ENCODE peak calls at places on chromosomes 2 and 18, in nine cellular contexts. B is H1, N is prostate gland, E is A549, C is HCT116, Y is stomach, S is uterus, L is heart left ventricle, Z is body of pancreas. Q is an unnamed sample.

GRCh38 chr18:57831597-57832377 is 28.7 kb upstream of the ATP8B1 start:
- DNase-seq in S (no peak), L (no peak), C (no peak), N (no peak), E (no peak), Z (no peak), Y (no peak), B (no peak), Q (no peak)

GRCh38 chr2:205895981-205896655 is 189.9 kb downstream of the INO80D start:
- DNase-seq in B (no peak), C (no peak), S (no peak), N (no peak), Y (no peak), Z (no peak), L (no peak), E (no peak), Q (no peak)

GRCh38 chr2:42101641-42102605 is 54.1 kb downstream of the PKDCC start:
- DNase-seq in N (no peak), B (no peak), Y (peak), L (peak), C (no peak), Z (peak), E (no peak), S (peak), Q (peak)

GRCh38 chr2:240412211-240412830 is 23.1 kb upstream of the GPC1 start:
- DNase-seq in B (no peak), N (no peak), Z (peak), Y (peak), C (no peak), E (no peak), L (no peak), S (peak), Q (peak)

GRCh38 chr2:54581326-54582039 is 125.4 kb downstream of the SPTBN1 start:
- DNase-seq in E (no peak), Z (no peak), B (no peak), S (no peak), L (no peak), N (no peak), Y (no peak), C (no peak), Q (no peak)

GRCh38 chr18:41721103-41721502 is 233.9 kb upstream of the PIK3C3 start:
- DNase-seq in E (no peak), Z (no peak), Y (no peak), N (no peak), S (no peak), C (no peak), L (no peak), B (no peak), Q (no peak)

GRCh38 chr2:200104015-200104414 is 148.6 kb downstream of the MAIP1 start:
- DNase-seq in S (no peak), N (no peak), Y (no peak), B (no peak), E (no peak), Z (no peak), L (no peak), C (no peak), Q (no peak)

GRCh38 chr2:10780491-10780820 is 32.1 kb downstream of the PDIA6 start:
- DNase-seq in Z (no peak), N (no peak), B (no peak), E (no peak), Y (no peak), L (no peak), C (no peak), S (no peak), Q (no peak)

DNA sequence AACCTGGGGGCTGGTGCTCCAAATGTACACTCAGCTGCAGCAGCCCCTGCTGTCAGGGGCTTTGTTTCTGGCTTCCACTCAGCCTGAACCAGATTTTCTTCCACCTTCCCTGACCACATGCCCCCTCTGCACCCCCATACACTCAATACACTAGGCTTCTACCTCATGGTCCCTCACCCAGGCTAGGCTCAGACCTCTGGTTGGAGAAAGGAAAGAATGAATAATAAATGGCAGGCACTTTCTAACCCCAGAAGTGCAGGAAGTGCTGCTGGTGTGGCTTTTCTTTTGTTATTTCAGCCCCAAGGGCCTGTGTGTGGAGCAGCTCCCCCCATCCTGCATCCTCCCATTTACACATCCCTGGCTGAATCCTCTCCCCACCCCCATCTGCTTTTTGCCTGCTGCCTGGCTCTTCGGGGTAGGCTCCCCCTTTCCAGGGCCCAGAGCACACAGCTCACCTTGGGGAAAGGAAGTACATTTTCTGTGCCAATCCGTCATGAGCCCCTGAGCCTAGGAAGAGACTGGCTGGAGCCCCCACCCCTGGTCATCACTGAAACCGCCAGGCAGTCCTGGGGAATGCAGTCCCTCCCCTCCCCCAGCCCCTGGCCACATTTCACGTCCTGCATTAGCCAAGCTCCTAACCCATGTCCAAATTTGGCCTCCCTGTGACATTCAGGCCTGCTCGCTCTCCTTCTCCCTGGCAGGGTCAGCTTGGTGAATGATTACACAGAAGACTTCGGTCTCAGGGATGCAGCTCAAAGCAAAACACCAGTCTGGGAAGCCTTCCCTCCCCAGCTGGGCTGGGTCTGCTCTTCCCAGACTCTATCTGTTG is 2.6 kb downstream of the DYSF start:
- DNase-seq in N (no peak), C (no peak), S (no peak), Y (no peak), B (no peak), Z (no peak), L (peak), E (no peak), Q (peak)
- TF ChIP-seq POLR2A in N (no peak), C (no peak), S (no peak), Y (no peak), B (no peak), Z (no peak), L (no peak), E (no peak), Q (peak)

GRCh38 chr18:10017048-10017447 is 103.2 kb downstream of the VAPA start:
- DNase-seq in B (no peak), E (no peak), Z (no peak), L (no peak), S (no peak), N (no peak), Y (no peak), C (no peak), Q (no peak)

GRCh38 chr18:10015288-10015701 is 101.5 kb downstream of the VAPA start:
- DNase-seq in E (no peak), N (no peak), Y (no peak), C (no peak), S (no peak), B (no peak), Z (no peak), L (no peak), Q (no peak)

GRCh38 chr18:10013621-10014543 is 100.1 kb downstream of the VAPA start:
- DNase-seq in S (no peak), B (no peak), C (no peak), Z (no peak), L (peak), N (no peak), Y (no peak), E (no peak), Q (no peak)

GRCh38 chr18:10012526-10012925 is 98.7 kb downstream of the VAPA start:
- DNase-seq in L (no peak), Z (no peak), Y (no peak), B (no peak), N (no peak), S (no peak), E (no peak), C (no peak), Q (peak)

GRCh38 chr18:10015941-10016819 is 102.4 kb downstream of the VAPA start:
- DNase-seq in Y (no peak), S (no peak), B (no peak), C (no peak), L (peak), E (no peak), N (no peak), Z (no peak), Q (no peak)
- H3K27ac ChIP-seq in Y (no peak), S (peak), B (no peak), C (no peak), L (peak), E (no peak), N (no peak), Z (no peak), Q (no peak)

GRCh38 chr2:237315170-237315880 is 98.6 kb downstream of the COL6A3 start:
- DNase-seq in E (no peak), N (peak), S (peak), L (peak), B (no peak), C (no peak), Y (peak), Z (peak), Q (peak)
- TF ChIP-seq POLR2A in E (no peak), N (no peak), S (no peak), L (peak), B (no peak), C (no peak), Y (no peak), Z (no peak), Q (no peak)

DNA sequence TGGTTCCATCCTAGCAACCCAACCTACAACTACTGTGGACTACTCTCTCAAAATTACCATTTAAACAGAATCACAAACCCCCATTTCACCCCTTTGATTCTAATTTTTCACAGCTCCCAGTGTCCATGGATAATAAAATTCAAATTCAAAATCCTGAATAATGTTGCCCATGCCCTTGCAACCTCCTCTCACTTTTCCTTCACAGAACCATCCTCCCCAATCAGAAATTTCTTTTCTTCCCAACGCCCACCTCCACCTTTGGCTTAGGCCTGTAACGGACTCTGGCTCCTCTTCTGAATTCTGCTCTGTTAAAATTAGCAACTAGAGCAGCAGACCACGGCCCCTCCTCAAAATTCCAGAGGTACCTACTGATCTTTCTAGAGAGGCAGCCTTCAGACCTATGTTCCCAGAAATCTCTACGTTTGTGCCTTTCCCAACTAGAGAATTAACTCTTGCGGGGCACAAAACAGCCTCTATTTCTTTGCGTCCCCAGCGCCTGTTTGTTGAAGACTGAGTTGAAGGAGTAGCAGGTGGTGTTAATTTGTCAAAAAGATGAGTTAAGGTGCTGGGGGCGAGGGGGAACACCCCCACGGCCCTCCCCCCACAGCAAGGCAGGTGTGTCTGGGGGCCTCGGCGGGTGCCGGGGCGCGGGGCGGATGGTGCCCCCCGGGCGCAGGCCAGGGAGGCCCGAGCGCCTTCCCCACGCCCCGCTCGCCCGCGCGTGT is 428 bp upstream of the MAP3K20 start:
- DNase-seq in E (no peak), S (no peak), N (no peak), L (no peak), Z (no peak), B (no peak), C (no peak), Y (no peak), Q (no peak)
- H3K27ac ChIP-seq in E (peak), S (peak), N (peak), L (peak), Z (peak), B (no peak), C (peak), Y (peak), Q (peak)